ENCODE peak calls at places on chromosomes 7 and 10, in six cellular contexts. One of them, this sample, is unnamed.

GRCh38 chr7:149598721-149599308 is 101.2 kb upstream of the ZNF746 start:
- DNase-seq in stimulated activated CD4-positive, alpha-beta T cell treated with anti-CD3 and anti-CD28 coated beads, TNF-alpha, amount 100 ng/mL, for 48 hours: no peak
- DNase-seq in lung: no peak
- DNase-seq in COR-L47: no peak
- DNase-seq in hippocampal formation: no peak
- DNase-seq in foreskin melanocyte: no peak
- DNase-seq in this sample: peak

GRCh38 chr10:85873063-85873462 is 493.5 kb downstream of the GRID1 start:
- DNase-seq in stimulated activated CD4-positive, alpha-beta T cell treated with anti-CD3 and anti-CD28 coated beads, TNF-alpha, amount 100 ng/mL, for 48 hours: no peak
- DNase-seq in lung: no peak
- DNase-seq in COR-L47: no peak
- DNase-seq in hippocampal formation: no peak
- DNase-seq in foreskin melanocyte: no peak
- DNase-seq in this sample: no peak

GRCh38 chr7:71784180-71784579 is 628.0 kb downstream of the CALN1 start:
- DNase-seq in stimulated activated CD4-positive, alpha-beta T cell treated with anti-CD3 and anti-CD28 coated beads, TNF-alpha, amount 100 ng/mL, for 48 hours: no peak
- DNase-seq in lung: no peak
- DNase-seq in COR-L47: no peak
- DNase-seq in hippocampal formation: peak
- DNase-seq in foreskin melanocyte: no peak
- DNase-seq in this sample: no peak

GRCh38 chr10:723973-724372 is 34.5 kb upstream of the DIP2C start:
- DNase-seq in stimulated activated CD4-positive, alpha-beta T cell treated with anti-CD3 and anti-CD28 coated beads, TNF-alpha, amount 100 ng/mL, for 48 hours: no peak
- DNase-seq in lung: no peak
- DNase-seq in COR-L47: no peak
- DNase-seq in hippocampal formation: no peak
- DNase-seq in foreskin melanocyte: no peak
- DNase-seq in this sample: no peak

GRCh38 chr10:74011762-74012161 is 13.8 kb downstream of the VCL start:
- DNase-seq in stimulated activated CD4-positive, alpha-beta T cell treated with anti-CD3 and anti-CD28 coated beads, TNF-alpha, amount 100 ng/mL, for 48 hours: no peak
- DNase-seq in lung: peak
- DNase-seq in COR-L47: no peak
- DNase-seq in hippocampal formation: no peak
- DNase-seq in foreskin melanocyte: peak
- DNase-seq in this sample: no peak

GRCh38 chr7:82313269-82313668 is 130.3 kb downstream of the CACNA2D1 start:
- DNase-seq in stimulated activated CD4-positive, alpha-beta T cell treated with anti-CD3 and anti-CD28 coated beads, TNF-alpha, amount 100 ng/mL, for 48 hours: no peak
- DNase-seq in lung: no peak
- DNase-seq in COR-L47: no peak
- DNase-seq in hippocampal formation: no peak
- DNase-seq in foreskin melanocyte: no peak
- DNase-seq in this sample: no peak

GRCh38 chr7:39950473-39951155 is 558 bp downstream of the CDK13 start:
- DNase-seq in stimulated activated CD4-positive, alpha-beta T cell treated with anti-CD3 and anti-CD28 coated beads, TNF-alpha, amount 100 ng/mL, for 48 hours: peak
- DNase-seq in lung: peak
- DNase-seq in COR-L47: peak
- DNase-seq in hippocampal formation: no peak
- DNase-seq in foreskin melanocyte: no peak
- DNase-seq in this sample: peak

GRCh38 chr7:154474903-154475520 is 422.8 kb downstream of the DPP6 start:
- DNase-seq in stimulated activated CD4-positive, alpha-beta T cell treated with anti-CD3 and anti-CD28 coated beads, TNF-alpha, amount 100 ng/mL, for 48 hours: no peak
- DNase-seq in lung: no peak
- DNase-seq in COR-L47: no peak
- DNase-seq in hippocampal formation: no peak
- DNase-seq in foreskin melanocyte: no peak
- DNase-seq in this sample: no peak

GRCh38 chr7:132578050-132578370 is 1.7 kb upstream of the PLXNA4 start:
- DNase-seq in stimulated activated CD4-positive, alpha-beta T cell treated with anti-CD3 and anti-CD28 coated beads, TNF-alpha, amount 100 ng/mL, for 48 hours: no peak
- DNase-seq in lung: no peak
- DNase-seq in COR-L47: no peak
- DNase-seq in hippocampal formation: no peak
- DNase-seq in foreskin melanocyte: no peak
- DNase-seq in this sample: no peak